ENCODE peak calls at places on chromosomes 11 and 22, in seven cellular contexts. N is Calu3, Q is right lobe of liver, E is GM12865, P is OCI-LY7, B is fibroblast of mammary gland, I is fibroblast of villous mesenchyme. F is an unnamed sample.

GRCh38 chr11:102367364-102367763 is 20.4 kb downstream of the BIRC2 start:
- DNase-seq in N (no peak), Q (no peak), E (no peak), P (peak; percentile 63), B (peak; percentile 17), I (no peak), F (no peak)

GRCh38 chr11:46348986-46349401 is 1.7 kb downstream of the DGKZ start:
- DNase-seq in N (no peak), Q (no peak), E (peak; percentile 68), P (peak; percentile 75), B (no peak), I (no peak), F (no peak)

GRCh38 chr22:31099841-31100761 is 7.3 kb downstream of the SELENOM start:
- DNase-seq in N (no peak), Q (no peak), E (no peak), P (no peak), B (no peak), I (no peak), F (no peak)

GRCh38 chr11:84164722-84165121 is 878.6 kb upstream of the CCDC90B start:
- DNase-seq in N (no peak), Q (no peak), E (no peak), P (no peak), B (peak; percentile 22), I (no peak), F (no peak)

GRCh38 chr22:45246060-45246985 is 5.6 kb upstream of the KIAA0930 start:
- DNase-seq in N (peak; percentile 80), Q (peak; percentile 64), E (no peak), P (no peak), B (peak; percentile 96), I (peak; percentile 99), F (peak; percentile 97)

GRCh38 chr11:57815877-57816276 is 54.3 kb downstream of the CTNND1 start:
- DNase-seq in N (no peak), Q (no peak), E (no peak), P (no peak), B (no peak), I (no peak), F (no peak)

GRCh38 chr11:126186708-126187481 is 24.6 kb downstream of the RPUSD4 start:
- DNase-seq in N (no peak), Q (no peak), E (no peak), P (no peak), B (no peak), I (no peak), F (no peak)

GRCh38 chr11:132718711-132719641 is 813.3 kb downstream of the OPCML start:
- DNase-seq in N (no peak), Q (peak; percentile 26), E (peak; percentile 73), P (no peak), B (no peak), I (no peak), F (no peak)

GRCh38 chr22:19579880-19580279 is 55.7 kb upstream of the CLDN5 start:
- DNase-seq in N (no peak), Q (no peak), E (peak; percentile 43), P (peak; percentile 57), B (no peak), I (no peak), F (no peak)

GRCh38 chr22:37521236-37521739 is 2.1 kb upstream of the CARD10 start:
- DNase-seq in N (no peak), Q (peak; percentile 17), E (no peak), P (no peak), B (no peak), I (no peak), F (no peak)

GRCh38 chr11:30143098-30143705 is 87.6 kb upstream of the FSHB start:
- DNase-seq in N (peak; percentile 11), Q (no peak), E (peak; percentile 43), P (peak; percentile 49), B (peak; percentile 30), I (peak; percentile 5), F (peak; percentile 12)

GRCh38 chr11:94315664-94316063 is 11.3 kb downstream of the IZUMO1R start:
- DNase-seq in N (no peak), Q (no peak), E (no peak), P (no peak), B (peak; percentile 62), I (peak; percentile 48), F (peak; percentile 66)

GRCh38 chr11:1358286-1358685 is 31.4 kb upstream of the BRSK2 start:
- DNase-seq in N (no peak), Q (no peak), E (no peak), P (no peak), B (no peak), I (peak; percentile 28), F (no peak)

GRCh38 chr22:30396871-30397655 is at the start of gene SEC14L2:
- DNase-seq in N (peak; percentile 76), Q (peak; percentile 87), E (peak; percentile 31), P (no peak), B (peak; percentile 48), I (peak; percentile 38), F (no peak)

GRCh38 chr11:26607725-26608506 is 35.9 kb upstream of the MUC15 start:
- DNase-seq in N (no peak), Q (no peak), E (peak; percentile 74), P (no peak), B (no peak), I (no peak), F (no peak)

GRCh38 chr11:79236541-79236971 is 204.3 kb downstream of the TENM4 start:
- DNase-seq in N (no peak), Q (no peak), E (no peak), P (no peak), B (peak; percentile 99), I (peak; percentile 84), F (peak; percentile 88)

GRCh38 chr11:18578975-18579598 is 9.4 kb downstream of the UEVLD start:
- DNase-seq in N (peak; percentile 50), Q (no peak), E (peak; percentile 23), P (no peak), B (no peak), I (no peak), F (no peak)

GRCh38 chr11:26045082-26045481 is 286.8 kb upstream of the ANO3 start:
- DNase-seq in N (no peak), Q (no peak), E (no peak), P (no peak), B (peak; percentile 12), I (no peak), F (no peak)

GRCh38 chr11:3933165-3933628 is 77.7 kb downstream of the STIM1 start:
- DNase-seq in N (no peak), Q (no peak), E (no peak), P (no peak), B (no peak), I (no peak), F (no peak)

GRCh38 chr11:99271527-99271926 is 250.8 kb downstream of the CNTN5 start:
- DNase-seq in N (no peak), Q (no peak), E (no peak), P (no peak), B (no peak), I (no peak), F (no peak)

GRCh38 chr11:2466069-2466801 is 21.4 kb downstream of the KCNQ1 start:
- DNase-seq in N (no peak), Q (no peak), E (no peak), P (no peak), B (no peak), I (no peak), F (no peak)

GRCh38 chr11:91694331-91694730 is 530.3 kb upstream of the FAT3 start:
- DNase-seq in N (no peak), Q (no peak), E (no peak), P (no peak), B (no peak), I (no peak), F (no peak)

GRCh38 chr11:103358251-103358650 is 249.0 kb downstream of the DYNC2H1 start:
- DNase-seq in N (no peak), Q (no peak), E (no peak), P (no peak), B (peak; percentile 72), I (peak; percentile 9), F (no peak)

GRCh38 chr22:41382610-41383009 is 868 bp downstream of the TEF start:
- DNase-seq in N (no peak), Q (no peak), E (peak; percentile 16), P (no peak), B (no peak), I (no peak), F (no peak)
- TF ChIP-seq CTCF in N (no peak), Q (no peak), E (no peak), P (no peak), B (no peak), I (no peak), F (no peak)

GRCh38 chr11:73269353-73270088 is 2.6 kb upstream of the P2RY6 start:
- DNase-seq in N (peak; percentile 22), Q (no peak), E (no peak), P (no peak), B (no peak), I (no peak), F (no peak)

GRCh38 chr11:73270855-73271477 is 1.2 kb upstream of the P2RY6 start:
- DNase-seq in N (no peak), Q (no peak), E (no peak), P (no peak), B (no peak), I (no peak), F (no peak)

GRCh38 chr11:73271936-73272679 is at the start of gene P2RY6:
- DNase-seq in N (no peak), Q (no peak), E (peak; percentile 69), P (no peak), B (peak; percentile 37), I (peak; percentile 56), F (peak; percentile 11)

GRCh38 chr11:73268671-73269271 is 3.4 kb upstream of the P2RY6 start:
- DNase-seq in N (no peak), Q (no peak), E (no peak), P (no peak), B (no peak), I (no peak), F (no peak)

DNA sequence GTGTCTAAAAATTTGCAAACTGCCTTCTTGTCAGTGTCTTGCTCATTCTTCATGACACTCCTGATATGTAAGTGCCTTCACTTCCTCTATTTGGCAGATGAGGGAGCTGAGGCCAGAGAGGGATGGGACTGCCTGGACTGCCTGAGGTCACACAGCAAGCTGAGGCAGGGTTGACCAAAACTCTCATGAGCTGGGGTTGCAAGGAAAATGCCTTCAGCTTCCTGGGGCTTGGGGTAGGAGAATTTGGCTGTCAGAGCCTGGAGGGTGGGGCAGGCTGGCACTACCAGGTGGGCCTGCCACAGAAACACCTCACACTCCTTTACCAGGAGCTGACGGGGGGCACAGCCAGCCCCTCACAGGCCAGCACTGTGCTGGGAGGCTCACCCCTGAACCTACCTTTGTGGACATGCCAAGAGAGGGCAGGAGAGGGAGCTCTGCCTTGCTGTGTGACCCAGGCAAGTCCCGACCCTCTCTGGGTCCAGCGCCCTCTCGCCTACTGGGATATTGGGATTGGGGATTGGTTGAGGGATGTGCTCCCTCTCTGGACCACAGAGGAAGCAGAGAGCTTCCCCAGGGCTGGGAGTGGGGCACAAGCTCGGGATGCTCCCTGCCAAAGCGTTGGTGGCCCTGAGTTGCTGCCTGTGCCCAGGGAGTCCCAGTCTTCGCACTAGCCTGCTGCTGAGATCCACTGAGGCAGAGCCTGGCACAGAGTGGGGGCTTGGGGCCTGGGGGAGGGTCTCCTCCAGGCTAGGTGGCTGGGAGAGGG is 1.9 kb upstream of the P2RY6 start:
- DNase-seq in N (no peak), Q (no peak), E (peak; percentile 53), P (peak; percentile 44), B (no peak), I (no peak), F (no peak)
- TF ChIP-seq CTCF in N (no peak), Q (no peak), E (peak; percentile 2), P (no peak), B (no peak), I (no peak), F (no peak)

GRCh38 chr22:46444390-46444854 is 93.0 kb downstream of the CELSR1 start:
- DNase-seq in N (no peak), Q (no peak), E (no peak), P (no peak), B (no peak), I (no peak), F (no peak)
- TF ChIP-seq CTCF in N (no peak), Q (no peak), E (no peak), P (no peak), B (no peak), I (no peak), F (no peak)

GRCh38 chr22:49077036-49077393 is 750.7 kb downstream of the BRD1 start:
- DNase-seq in N (no peak), Q (no peak), E (no peak), P (no peak), B (no peak), I (no peak), F (no peak)
- TF ChIP-seq CTCF in N (no peak), Q (no peak), E (no peak), P (no peak), B (no peak), I (no peak), F (no peak)

F was measured in HFF-Myc.